ENCODE peak calls at places on chromosomes 2 and 18, in five cellular contexts. One of them, this sample, is unnamed.

GRCh38 chr18:76730901-76731300 is 91.5 kb upstream of the ZNF236 start:
- DNase-seq in HT-29: no peak
- DNase-seq in hippocampal formation: no peak
- DNase-seq in activated naive CD4-positive, alpha-beta T cell treated with Interleukin-2 at 50 U/mL for 16 hours: no peak
- DNase-seq in pancreas: no peak
- DNase-seq in this sample: no peak

GRCh38 chr2:107927034-107927534 is 59.2 kb upstream of the SLC5A7 start:
- DNase-seq in HT-29: no peak
- DNase-seq in hippocampal formation: no peak
- DNase-seq in activated naive CD4-positive, alpha-beta T cell treated with Interleukin-2 at 50 U/mL for 16 hours: no peak
- DNase-seq in pancreas: no peak
- DNase-seq in this sample: no peak

GRCh38 chr2:171893824-171894611 is at the start of gene SLC25A12:
- DNase-seq in HT-29: peak; percentile 85
- DNase-seq in hippocampal formation: peak; percentile 60
- DNase-seq in activated naive CD4-positive, alpha-beta T cell treated with Interleukin-2 at 50 U/mL for 16 hours: peak; percentile 72
- DNase-seq in pancreas: peak; percentile 90
- DNase-seq in this sample: peak; percentile 74

GRCh38 chr2:37774976-37775907 is 103.8 kb upstream of the CDC42EP3 start:
- DNase-seq in HT-29: no peak
- DNase-seq in hippocampal formation: no peak
- DNase-seq in activated naive CD4-positive, alpha-beta T cell treated with Interleukin-2 at 50 U/mL for 16 hours: no peak
- DNase-seq in pancreas: no peak
- DNase-seq in this sample: peak; percentile 47

GRCh38 chr18:78242307-78242643 is 737.3 kb upstream of the SALL3 start:
- DNase-seq in HT-29: no peak
- DNase-seq in hippocampal formation: no peak
- DNase-seq in activated naive CD4-positive, alpha-beta T cell treated with Interleukin-2 at 50 U/mL for 16 hours: no peak
- DNase-seq in pancreas: no peak
- DNase-seq in this sample: no peak

GRCh38 chr2:177291701-177292100 is 27.2 kb upstream of the NFE2L2 start:
- DNase-seq in HT-29: no peak
- DNase-seq in hippocampal formation: no peak
- DNase-seq in activated naive CD4-positive, alpha-beta T cell treated with Interleukin-2 at 50 U/mL for 16 hours: no peak
- DNase-seq in pancreas: no peak
- DNase-seq in this sample: no peak

GRCh38 chr2:228646061-228646460 is 464.6 kb upstream of the SPHKAP start:
- DNase-seq in HT-29: no peak
- DNase-seq in hippocampal formation: no peak
- DNase-seq in activated naive CD4-positive, alpha-beta T cell treated with Interleukin-2 at 50 U/mL for 16 hours: no peak
- DNase-seq in pancreas: no peak
- DNase-seq in this sample: no peak

GRCh38 chr2:136117391-136117841 is 533 bp downstream of the CXCR4 start:
- DNase-seq in HT-29: no peak
- DNase-seq in hippocampal formation: peak; percentile 47
- DNase-seq in activated naive CD4-positive, alpha-beta T cell treated with Interleukin-2 at 50 U/mL for 16 hours: peak; percentile 59
- DNase-seq in pancreas: peak; percentile 76
- DNase-seq in this sample: peak; percentile 26

GRCh38 chr2:203808041-203808750 is 59.4 kb upstream of the CTLA4 start:
- DNase-seq in HT-29: peak; percentile 51
- DNase-seq in hippocampal formation: no peak
- DNase-seq in activated naive CD4-positive, alpha-beta T cell treated with Interleukin-2 at 50 U/mL for 16 hours: no peak
- DNase-seq in pancreas: no peak
- DNase-seq in this sample: no peak

GRCh38 chr18:4207383-4207782 is 247.7 kb downstream of the DLGAP1 start:
- DNase-seq in HT-29: no peak
- DNase-seq in hippocampal formation: no peak
- DNase-seq in activated naive CD4-positive, alpha-beta T cell treated with Interleukin-2 at 50 U/mL for 16 hours: no peak
- DNase-seq in pancreas: no peak
- DNase-seq in this sample: no peak

GRCh38 chr18:54254265-54254758 is 15.0 kb upstream of the POLI start:
- DNase-seq in HT-29: peak; percentile 69
- DNase-seq in hippocampal formation: no peak
- DNase-seq in activated naive CD4-positive, alpha-beta T cell treated with Interleukin-2 at 50 U/mL for 16 hours: no peak
- DNase-seq in pancreas: no peak
- DNase-seq in this sample: peak; percentile 69

GRCh38 chr2:70647873-70648481 is 94.4 kb upstream of the TGFA start:
- DNase-seq in HT-29: peak; percentile 85
- DNase-seq in hippocampal formation: peak; percentile 33
- DNase-seq in activated naive CD4-positive, alpha-beta T cell treated with Interleukin-2 at 50 U/mL for 16 hours: peak; percentile 73
- DNase-seq in pancreas: peak; percentile 82
- DNase-seq in this sample: peak; percentile 83

GRCh38 chr18:21330122-21330701 is 88.2 kb downstream of the GREB1L start:
- DNase-seq in HT-29: peak; percentile 60
- DNase-seq in hippocampal formation: no peak
- DNase-seq in activated naive CD4-positive, alpha-beta T cell treated with Interleukin-2 at 50 U/mL for 16 hours: no peak
- DNase-seq in pancreas: no peak
- DNase-seq in this sample: peak; percentile 63